ENCODE peak calls at places on chromosomes 11 and 22, in nine cellular contexts. V is neural progenitor cell, U is bronchial epithelial cell, E is Panc1, J is upper lobe of right lung, F is A549, N is IMR-90, D is breast epithelium, C is OCI-LY7. W is an unnamed sample.

GRCh38 chr11:3700910-3701309 is 29.7 kb upstream of the CHRNA10 start:
- DNase-seq in N (no peak), F (no peak), J (no peak), D (no peak), V (no peak), U (no peak), C (no peak), E (no peak), W (no peak)

GRCh38 chr11:59199546-59200420 is 12.9 kb downstream of the MPEG1 start:
- DNase-seq in F (no peak), D (no peak), U (no peak), E (no peak), C (no peak), N (no peak), V (no peak), J (no peak), W (peak; percentile 60)

GRCh38 chr11:13208921-13209320 is 68.7 kb upstream of the BMAL1 start:
- DNase-seq in V (no peak), E (no peak), F (no peak), D (no peak), U (no peak), C (no peak), J (no peak), N (no peak), W (no peak)

GRCh38 chr22:30254307-30254706 is 7.7 kb upstream of the LIF start:
- DNase-seq in J (no peak), E (no peak), C (no peak), F (no peak), N (no peak), V (no peak), U (no peak), D (no peak), W (no peak)

GRCh38 chr22:37086184-37086583 is 23.3 kb downstream of the TMPRSS6 start:
- DNase-seq in D (no peak), J (no peak), F (no peak), N (no peak), U (no peak), C (no peak), V (no peak), E (no peak), W (no peak)

GRCh38 chr22:19442166-19442565 is 5.3 kb downstream of the C22orf39 start:
- DNase-seq in V (no peak), N (no peak), D (no peak), U (no peak), E (no peak), J (no peak), C (no peak), F (no peak), W (no peak)

GRCh38 chr22:41243361-41243760 is 2.6 kb upstream of the CHADL start:
- DNase-seq in D (no peak), U (peak; percentile 76), C (no peak), N (no peak), J (no peak), F (no peak), E (no peak), V (no peak), W (no peak)

GRCh38 chr22:40156001-40156516 is 21.7 kb upstream of the TNRC6B start:
- DNase-seq in V (no peak), D (no peak), U (peak; percentile 94), F (peak; percentile 80), N (peak; percentile 85), E (no peak), J (no peak), C (no peak), W (no peak)

GRCh38 chr11:78722786-78723185 is 148.1 kb upstream of the NARS2 start:
- DNase-seq in N (peak; percentile 13), J (no peak), V (no peak), U (peak; percentile 13), F (no peak), E (no peak), C (no peak), D (no peak), W (no peak)

GRCh38 chr11:60978546-60979380 is 7.3 kb downstream of the CD6 start:
- DNase-seq in N (no peak), C (no peak), E (no peak), D (no peak), V (no peak), F (no peak), U (peak; percentile 96), J (no peak), W (no peak)

GRCh38 chr22:37848587-37849088 is 581 bp upstream of the EIF3L start:
- DNase-seq in F (peak; percentile 42), C (peak; percentile 38), D (no peak), U (peak; percentile 20), V (peak; percentile 32), E (no peak), J (no peak), N (peak; percentile 16), W (peak; percentile 53)

GRCh38 chr11:128482512-128483191 is 104.7 kb downstream of the ETS1 start:
- DNase-seq in F (no peak), N (peak; percentile 46), E (no peak), D (peak; percentile 64), C (no peak), U (no peak), J (no peak), V (no peak), W (no peak)

GRCh38 chr11:95884364-95884763 is 39.5 kb downstream of the MTMR2 start:
- DNase-seq in J (no peak), U (peak; percentile 65), E (no peak), C (no peak), V (no peak), D (no peak), N (peak; percentile 63), F (no peak), W (no peak)

GRCh38 chr11:132746305-132746704 is 786.0 kb downstream of the OPCML start:
- DNase-seq in N (no peak), U (no peak), C (no peak), E (no peak), F (no peak), V (no peak), D (no peak), J (no peak), W (no peak)

GRCh38 chr22:26239561-26239960 is 70.3 kb downstream of the SEZ6L start:
- DNase-seq in E (no peak), J (no peak), C (no peak), U (no peak), N (no peak), V (no peak), F (no peak), D (no peak), W (no peak)

GRCh38 chr22:30891781-30892180 is 76.8 kb downstream of the MORC2 start:
- DNase-seq in N (no peak), F (no peak), J (peak; percentile 40), E (no peak), D (no peak), U (no peak), V (no peak), C (no peak), W (no peak)

GRCh38 chr11:18313985-18314763 is 7.8 kb downstream of the HPS5 start:
- DNase-seq in U (peak; percentile 63), F (peak; percentile 39), V (no peak), D (no peak), J (no peak), C (no peak), E (no peak), N (peak; percentile 36), W (no peak)

DNA sequence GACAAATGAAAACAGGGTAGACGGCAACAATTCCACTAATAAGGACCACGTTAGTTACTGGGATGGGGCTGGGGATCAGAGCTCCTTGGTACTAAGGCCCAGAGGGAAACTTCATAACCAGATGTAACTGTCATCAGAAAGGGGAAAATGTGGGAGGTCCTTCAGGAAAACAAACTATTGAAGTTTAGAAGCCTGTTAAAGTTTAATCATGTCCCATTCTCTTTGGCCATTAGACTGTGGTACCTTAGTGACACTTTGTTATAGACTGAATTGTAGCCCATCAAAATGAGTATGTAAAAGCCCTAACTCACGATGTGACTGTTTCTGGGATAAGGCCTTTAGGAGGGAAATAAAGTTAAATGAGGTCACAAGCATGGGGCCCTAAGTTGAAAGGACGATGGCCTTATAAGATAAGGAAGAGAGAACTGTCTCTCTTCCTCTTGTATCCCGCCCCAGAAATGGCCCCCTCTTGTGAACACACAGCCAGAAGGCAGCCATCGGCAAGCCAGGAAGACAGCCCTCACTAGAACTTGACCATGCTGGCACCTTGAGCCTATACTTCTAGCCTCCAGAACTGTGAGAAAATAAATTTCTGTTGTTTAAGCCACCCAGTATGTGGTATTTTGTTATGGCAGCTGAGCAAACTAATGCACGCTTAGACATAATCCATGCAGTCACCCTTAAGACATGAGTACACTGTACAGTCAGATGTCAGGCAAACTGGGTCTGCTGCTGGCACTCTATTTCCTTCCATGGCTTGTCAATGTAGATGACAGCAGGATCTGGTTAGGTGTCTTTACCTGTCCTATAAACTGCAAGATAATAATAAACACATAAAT is 26.9 kb upstream of the USP47 start:
- DNase-seq in E (no peak), N (no peak), U (peak; percentile 20), J (no peak), F (no peak), C (no peak), V (no peak), D (no peak), W (no peak)
- TF ChIP-seq CTCF in E (no peak), N (no peak), U (no peak), J (no peak), F (no peak), C (no peak), V (no peak), D (no peak), W (no peak)

DNA sequence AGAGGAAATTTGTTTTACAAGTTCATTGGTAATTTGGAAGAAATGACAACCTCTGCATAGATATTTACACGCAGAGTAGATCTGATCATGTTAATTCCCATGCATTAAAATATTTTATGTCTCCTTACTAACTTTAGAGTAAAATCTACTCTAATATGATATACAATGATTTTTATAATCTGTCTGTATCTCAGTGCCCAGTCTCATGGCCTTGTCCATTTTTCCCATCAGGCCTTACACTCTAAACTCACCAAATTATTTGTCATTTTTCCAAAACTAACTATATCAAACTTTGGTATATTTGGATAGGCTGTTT is 12.2 kb downstream of the OR10D3 start:
- DNase-seq in E (no peak), N (no peak), J (no peak), D (no peak), F (no peak), V (no peak), U (no peak), C (no peak), W (no peak)
- TF ChIP-seq CTCF in E (peak; percentile 50), N (no peak), J (no peak), D (no peak), F (no peak), V (no peak), U (no peak), C (peak; percentile 49), W (no peak)

DNA sequence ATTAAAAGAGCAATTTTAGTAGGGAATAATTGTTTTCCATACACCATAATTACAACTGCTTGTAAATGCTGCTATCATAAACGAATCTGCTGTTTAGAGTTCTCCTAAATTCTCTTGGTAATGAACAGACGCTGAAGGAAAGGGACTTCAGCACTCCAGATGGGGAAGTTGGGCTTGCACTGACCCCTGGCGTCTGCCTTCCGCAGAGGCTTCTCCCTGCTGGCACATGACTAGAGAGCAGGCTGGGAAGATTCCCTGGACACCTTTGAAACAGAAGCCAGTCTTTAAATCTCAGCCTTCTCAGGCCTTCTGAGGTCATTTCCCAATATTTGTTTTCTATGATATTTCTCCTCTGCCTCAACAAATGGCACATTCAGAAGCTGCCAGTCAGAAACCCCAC is 84.1 kb downstream of the NXPE2 start:
- DNase-seq in E (no peak), N (peak; percentile 54), D (peak; percentile 21), F (peak; percentile 56), U (peak; percentile 30), J (peak; percentile 81), C (peak; percentile 5), V (peak; percentile 83), W (no peak)
- TF ChIP-seq CTCF in E (peak; percentile 79), N (peak; percentile 78), D (no peak), F (peak; percentile 50), U (peak; percentile 67), J (peak; percentile 66), C (peak; percentile 37), V (peak; percentile 87), W (no peak)

GRCh38 chr11:47376543-47377371 is 1.6 kb downstream of the SPI1 start:
- DNase-seq in E (no peak), J (peak; percentile 87), U (no peak), F (no peak), V (no peak), N (no peak), C (peak; percentile 50), D (no peak), W (peak; percentile 72)
- TF ChIP-seq CTCF in E (no peak), J (no peak), U (no peak), F (no peak), V (no peak), N (no peak), C (peak; percentile 62), D (no peak), W (peak; percentile 15)

W was measured in GM13976.